ENCODE peak calls at places on chromosome 12, in ten cellular contexts. M, Q, A, O, Z, D, E, U, V and H are unnamed samples.

GRCh38 chr12:39010406-39010805 is 105.0 kb upstream of the CPNE8 start:
- DNase-seq in V (no peak), U (no peak), Z (no peak), D (no peak), Q (no peak), E (no peak), M (no peak), O (no peak), A (no peak), H (no peak)

GRCh38 chr12:11651377-11651776 is 1.9 kb downstream of the ETV6 start:
- DNase-seq in Z (no peak), V (no peak), M (no peak), A (no peak), E (no peak), U (no peak), D (no peak), Q (no peak), O (no peak), H (no peak)

GRCh38 chr12:2168808-2169207 is 116.0 kb downstream of the CACNA1C start:
- DNase-seq in V (no peak), M (no peak), D (no peak), Z (peak), E (no peak), U (no peak), O (peak), A (no peak), Q (peak), H (no peak)

GRCh38 chr12:122072031-122072970 is 6.3 kb upstream of the MLXIP start:
- DNase-seq in U (no peak), Z (peak), M (peak), D (peak), O (peak), Q (peak), A (no peak), V (peak), E (no peak), H (no peak)

GRCh38 chr12:57592551-57593165 is 1.7 kb downstream of the PIP4K2C start:
- DNase-seq in Q (peak), Z (peak), V (no peak), O (peak), A (no peak), U (no peak), D (no peak), M (no peak), E (no peak), H (no peak)

GRCh38 chr12:124175731-124176130 is 119.2 kb upstream of the RFLNA start:
- DNase-seq in A (no peak), Q (no peak), U (no peak), E (no peak), Z (no peak), V (no peak), M (no peak), D (no peak), O (no peak), H (no peak)

GRCh38 chr12:101782544-101782855 is 43.2 kb upstream of the SYCP3 start:
- DNase-seq in V (no peak), D (no peak), U (no peak), Z (no peak), M (peak), A (no peak), E (no peak), O (peak), Q (no peak), H (no peak)

GRCh38 chr12:117118838-117119591 is 19.8 kb upstream of the TESC start:
- DNase-seq in Q (no peak), M (no peak), D (no peak), Z (no peak), A (no peak), V (no peak), U (no peak), E (peak), O (no peak), H (no peak)

GRCh38 chr12:19048943-19049342 is 80.6 kb upstream of the PLEKHA5 start:
- DNase-seq in A (no peak), E (no peak), V (no peak), O (peak), Z (no peak), Q (peak), M (no peak), U (no peak), D (no peak), H (no peak)

GRCh38 chr12:49347307-49348237 is 884 bp downstream of the DNAJC22 start:
- DNase-seq in V (peak), U (peak), Q (peak), E (peak), Z (peak), A (peak), M (peak), D (no peak), O (peak), H (peak)

GRCh38 chr12:110538869-110539622 is 36.9 kb downstream of the RAD9B start:
- DNase-seq in Q (no peak), D (no peak), V (no peak), M (no peak), E (no peak), U (no peak), A (no peak), Z (no peak), O (no peak), H (no peak)

GRCh38 chr12:22981711-22982110 is 356.7 kb downstream of the ETNK1 start:
- DNase-seq in A (no peak), Q (peak), O (peak), M (peak), Z (no peak), U (no peak), E (no peak), V (no peak), D (no peak), H (no peak)

GRCh38 chr12:80222261-80222660 is 122.9 kb downstream of the OTOGL start:
- DNase-seq in M (no peak), Z (no peak), Q (peak), U (no peak), E (no peak), A (no peak), D (no peak), O (no peak), V (no peak), H (no peak)

GRCh38 chr12:57211791-57212700 is 4.5 kb upstream of the NXPH4 start:
- DNase-seq in M (no peak), U (no peak), D (no peak), O (no peak), Q (no peak), E (no peak), A (no peak), Z (no peak), V (peak), H (no peak)

GRCh38 chr12:71556881-71557280 is 106.8 kb downstream of the ZFC3H1 start:
- DNase-seq in U (no peak), A (no peak), E (peak), M (peak), D (no peak), V (no peak), Z (peak), O (peak), Q (peak), H (no peak)

GRCh38 chr12:103547929-103548328 is 39.1 kb upstream of the STAB2 start:
- DNase-seq in O (no peak), U (no peak), D (no peak), Z (no peak), E (no peak), A (no peak), Q (no peak), V (no peak), M (no peak), H (no peak)

GRCh38 chr12:76137611-76138010 is 53.1 kb upstream of the NAP1L1 start:
- DNase-seq in Z (no peak), O (peak), Q (no peak), D (no peak), U (no peak), M (no peak), E (no peak), V (no peak), A (no peak), H (no peak)

GRCh38 chr12:12473223-12473622 is 89.4 kb downstream of the DUSP16 start:
- DNase-seq in E (no peak), Q (no peak), M (no peak), U (no peak), O (no peak), A (no peak), D (no peak), Z (no peak), V (no peak), H (no peak)

GRCh38 chr12:117261267-117261666 is 71.0 kb upstream of the FBXO21 start:
- DNase-seq in Q (peak), V (no peak), D (no peak), O (peak), E (no peak), Z (peak), A (no peak), M (peak), U (no peak), H (no peak)

GRCh38 chr12:70443274-70443673 is 77.2 kb downstream of the KCNMB4 start:
- DNase-seq in O (peak), D (no peak), U (no peak), V (no peak), A (no peak), Z (peak), M (peak), Q (peak), E (no peak), H (no peak)

GRCh38 chr12:119659289-119659897 is 8.5 kb upstream of the PRKAB1 start:
- DNase-seq in V (no peak), U (peak), M (peak), E (no peak), Q (peak), Z (peak), D (no peak), A (peak), O (no peak), H (no peak)

GRCh38 chr12:26614217-26614616 is 218.8 kb downstream of the ITPR2 start:
- DNase-seq in Z (peak), Q (peak), D (no peak), A (peak), M (no peak), E (peak), O (peak), V (no peak), U (peak), H (no peak)

DNA sequence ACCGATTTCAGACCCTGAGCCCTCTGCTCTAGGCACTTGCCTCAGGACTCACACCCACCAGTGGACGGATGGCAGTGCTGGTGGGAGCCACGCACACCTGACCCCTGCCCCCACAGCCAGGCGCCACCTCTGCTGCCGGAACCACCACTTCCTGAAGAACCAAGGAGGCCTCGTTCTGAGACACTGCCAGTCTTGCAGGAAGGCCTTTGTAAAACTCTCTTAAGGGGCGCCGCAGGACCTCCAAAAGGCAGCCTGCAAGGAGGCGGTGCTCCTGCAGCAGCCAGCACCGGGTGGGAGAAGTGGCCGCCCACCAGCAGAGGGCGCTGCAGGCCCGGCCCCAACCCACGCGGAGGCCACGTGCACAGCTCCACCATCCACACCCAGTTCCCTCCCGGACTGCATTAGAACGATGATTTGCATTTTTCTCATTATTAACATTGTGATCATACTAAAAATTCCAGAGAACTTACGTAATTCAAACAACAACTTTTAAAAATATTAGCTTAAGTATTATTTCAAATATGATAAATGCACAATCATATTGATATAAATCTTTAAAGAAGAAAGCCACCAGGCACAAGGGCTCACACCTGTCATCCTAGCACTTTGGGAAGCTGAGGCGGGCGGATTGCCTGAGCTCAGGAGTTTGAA is 12.8 kb downstream of the STX2 start:
- DNase-seq in M (peak), Z (peak), U (peak), O (peak), Q (no peak), D (no peak), V (peak), E (peak), A (peak), H (peak)
- TF ChIP-seq CTCF in M (peak), Z (peak), U (peak), O (peak), Q (peak), D (peak), V (peak), E (peak), A (peak), H (peak)

GRCh38 chr12:112468041-112468440 is 49.3 kb downstream of the PTPN11 start:
- DNase-seq in M (no peak), O (no peak), E (no peak), Q (no peak), Z (no peak), A (no peak), V (no peak), U (no peak), D (no peak), H (no peak)

GRCh38 chr12:112473056-112473455 is 54.3 kb downstream of the PTPN11 start:
- DNase-seq in Z (no peak), E (no peak), V (no peak), D (no peak), A (no peak), Q (peak), U (no peak), O (no peak), M (no peak), H (no peak)
- TF ChIP-seq CTCF in Z (no peak), E (peak), V (no peak), D (no peak), A (peak), Q (peak), U (peak), O (no peak), M (peak), H (no peak)

DNA sequence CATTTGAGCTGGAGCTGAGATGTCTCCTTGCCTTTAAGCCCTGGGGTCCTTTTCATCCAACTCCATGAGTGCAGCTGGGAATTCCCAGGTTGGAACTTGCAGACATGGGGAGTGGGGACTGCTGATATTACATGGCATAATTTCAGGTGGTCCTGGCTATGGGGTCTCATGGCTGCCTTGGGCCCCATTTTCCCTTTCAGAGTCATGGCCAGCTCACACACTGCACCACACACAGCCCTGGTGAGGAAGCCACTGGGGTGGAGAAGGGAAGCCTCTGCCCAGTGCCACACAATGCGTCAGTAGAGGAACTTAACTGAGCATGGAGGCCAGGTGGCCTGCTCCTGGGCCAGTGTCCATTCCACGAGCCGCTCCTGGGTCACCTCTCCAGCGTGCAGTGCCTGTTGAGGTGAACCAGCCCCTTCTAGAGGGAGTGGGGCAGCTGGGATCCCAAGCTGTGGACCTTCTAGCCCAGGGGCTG is 17.3 kb upstream of the KRT86 start:
- DNase-seq in E (no peak), M (no peak), A (no peak), V (no peak), U (no peak), O (no peak), Q (no peak), Z (no peak), D (no peak), H (no peak)
- TF ChIP-seq CTCF in E (no peak), M (no peak), A (no peak), V (no peak), U (no peak), O (no peak), Q (no peak), Z (no peak), D (no peak), H (no peak)

DNA sequence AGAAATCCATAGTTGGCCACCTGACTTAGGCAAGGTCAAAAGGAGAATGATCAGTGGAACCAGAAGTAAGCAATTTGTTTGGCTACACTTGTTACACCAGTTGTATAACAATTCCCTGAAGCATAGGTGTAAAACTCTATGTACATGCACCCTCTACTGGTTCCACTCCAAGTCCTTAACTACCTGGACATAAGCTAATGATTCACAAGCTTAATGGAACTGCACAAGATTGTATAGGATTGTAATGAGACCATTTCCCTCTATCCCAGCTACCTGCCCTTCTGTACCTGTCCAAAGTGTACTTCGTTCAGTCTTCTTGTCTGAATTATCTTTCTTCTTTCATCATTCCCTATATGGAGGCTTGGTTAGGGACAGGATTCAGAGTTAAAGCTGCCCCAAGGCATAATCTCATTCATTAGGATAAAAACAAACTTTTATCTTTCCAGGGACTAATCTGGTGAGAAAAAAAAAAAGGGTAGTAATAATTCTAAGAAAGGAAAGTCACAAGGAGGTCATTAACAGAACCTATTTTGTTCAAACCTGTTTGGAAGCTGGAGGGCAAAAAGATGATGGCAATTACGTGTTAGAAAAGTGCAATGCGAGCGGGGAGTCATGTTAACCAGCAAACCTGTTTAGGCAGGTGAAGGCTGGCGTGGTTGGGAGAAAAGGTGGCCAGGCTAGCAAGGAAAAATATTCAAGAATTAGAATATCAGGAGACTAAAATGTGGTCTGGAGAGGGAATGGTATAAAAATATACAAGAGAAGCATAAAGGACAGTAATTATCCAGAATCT is 2.8 kb upstream of the TMEM52B start:
- DNase-seq in Z (peak), Q (peak), U (no peak), V (no peak), A (no peak), O (no peak), E (no peak), D (no peak), M (no peak), H (no peak)
- TF ChIP-seq CTCF in Z (no peak), Q (peak), U (no peak), V (no peak), A (no peak), O (no peak), E (no peak), D (no peak), M (no peak), H (no peak)

DNA sequence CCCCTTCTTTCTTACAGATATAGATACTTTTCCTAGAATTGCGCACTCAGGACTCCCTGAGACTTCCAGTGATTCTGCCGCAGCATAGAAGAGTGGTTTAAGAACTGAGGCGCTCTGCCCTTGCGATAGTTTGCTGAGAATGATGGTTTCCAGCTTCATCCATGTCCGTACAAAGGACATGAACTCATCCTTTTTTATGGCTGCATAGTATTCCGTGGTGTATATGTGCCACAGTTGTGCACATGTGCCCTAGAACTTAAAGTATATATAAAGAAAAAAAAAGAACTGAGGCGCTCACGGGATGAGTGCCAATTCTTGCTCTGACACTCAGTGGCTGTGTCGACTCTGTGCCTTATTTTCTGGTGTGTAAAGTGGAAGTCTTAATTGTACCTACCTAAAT is 1.4 kb upstream of the CPM start:
- DNase-seq in O (no peak), A (no peak), E (no peak), M (no peak), U (no peak), Q (no peak), Z (no peak), D (no peak), V (no peak), H (no peak)
- TF ChIP-seq CTCF in O (no peak), A (no peak), E (no peak), M (no peak), U (no peak), Q (no peak), Z (no peak), D (no peak), V (no peak), H (no peak)

GRCh38 chr12:113136990-113137511 is 1.5 kb upstream of the RASAL1 start:
- DNase-seq in M (no peak), U (no peak), Q (no peak), V (no peak), D (no peak), E (no peak), A (no peak), Z (no peak), O (no peak), H (no peak)

GRCh38 chr12:113136128-113136989 is 798 bp upstream of the RASAL1 start:
- DNase-seq in E (no peak), Z (no peak), D (no peak), Q (no peak), M (no peak), A (no peak), U (no peak), O (no peak), V (no peak), H (no peak)

GRCh38 chr12:113134521-113134951 is 1.0 kb downstream of the RASAL1 start:
- DNase-seq in M (no peak), U (no peak), O (no peak), D (no peak), E (no peak), V (no peak), Z (no peak), A (no peak), Q (no peak), H (no peak)

GRCh38 chr12:113133036-113133435 is 2.5 kb downstream of the RASAL1 start:
- DNase-seq in U (no peak), E (no peak), Q (no peak), A (no peak), D (no peak), Z (no peak), O (no peak), V (no peak), M (no peak), H (no peak)

GRCh38 chr12:113135178-113136127 is at the start of gene RASAL1:
- DNase-seq in U (peak), Q (no peak), E (peak), V (no peak), Z (peak), O (no peak), D (no peak), A (no peak), M (no peak), H (no peak)
- TF ChIP-seq CTCF in U (peak), Q (peak), E (peak), V (no peak), Z (no peak), O (no peak), D (no peak), A (peak), M (peak), H (no peak)